ENCODE peak calls at places on chromosome 1, in nine cellular contexts. R, S, I, D, N, F, O, U and T are unnamed samples.

GRCh38 chr1:89104687-89105086 is 21.2 kb downstream of the GBP2 start:
- DNase-seq in R (peak), S (no peak), I (no peak), D (no peak), N (no peak), F (no peak), O (no peak), U (no peak), T (no peak)

GRCh38 chr1:51926171-51926812 is 47.8 kb upstream of the NRDC start:
- DNase-seq in R (peak), S (no peak), I (peak), D (no peak), N (no peak), F (no peak), O (peak), U (no peak), T (no peak)

GRCh38 chr1:178060789-178061556 is 32.9 kb upstream of the RASAL2 start:
- DNase-seq in R (peak), S (peak), I (peak), D (peak), N (peak), F (peak), O (peak), U (no peak), T (peak)

GRCh38 chr1:17773626-17774326 is 18.6 kb downstream of the ACTL8 start:
- DNase-seq in R (peak), S (no peak), I (no peak), D (no peak), N (no peak), F (no peak), O (no peak), U (no peak), T (no peak)

GRCh38 chr1:17018849-17019248 is 7.1 kb upstream of the ATP13A2 start:
- DNase-seq in R (no peak), S (no peak), I (no peak), D (no peak), N (no peak), F (no peak), O (no peak), U (no peak), T (no peak)

GRCh38 chr1:207860531-207860930 is 50.4 kb downstream of the CD34 start:
- DNase-seq in R (no peak), S (peak), I (no peak), D (no peak), N (no peak), F (no peak), O (no peak), U (no peak), T (no peak)

GRCh38 chr1:94092210-94092613 is 28.7 kb downstream of the ABCA4 start:
- DNase-seq in R (no peak), S (peak), I (no peak), D (no peak), N (peak), F (peak), O (peak), U (no peak), T (no peak)

GRCh38 chr1:20726932-20727745 is 5.4 kb downstream of the SH2D5 start:
- DNase-seq in R (no peak), S (no peak), I (no peak), D (no peak), N (no peak), F (no peak), O (no peak), U (no peak), T (no peak)

GRCh38 chr1:94325379-94326302 is 88.3 kb upstream of the ARHGAP29 start:
- DNase-seq in R (no peak), S (no peak), I (peak), D (peak), N (peak), F (peak), O (peak), U (no peak), T (peak)

GRCh38 chr1:68808351-68808750 is 311.5 kb upstream of the DEPDC1 start:
- DNase-seq in R (peak), S (no peak), I (no peak), D (no peak), N (no peak), F (no peak), O (peak), U (no peak), T (no peak)

GRCh38 chr1:26692793-26693490 is 2.9 kb upstream of the ARID1A start:
- DNase-seq in R (peak), S (peak), I (peak), D (peak), N (peak), F (peak), O (peak), U (peak), T (peak)
- TF ChIP-seq CTCF in R (no peak), S (no peak), I (no peak), D (no peak), N (no peak), F (no peak), O (no peak), U (no peak), T (no peak)

GRCh38 chr1:115052454-115053083 is 22.9 kb downstream of the TSHB start:
- DNase-seq in R (peak), S (peak), I (peak), D (no peak), N (peak), F (no peak), O (peak), U (no peak), T (no peak)
- TF ChIP-seq CTCF in R (peak), S (peak), I (peak), D (peak), N (peak), F (peak), O (peak), U (peak), T (peak)

GRCh38 chr1:2847086-2847850 is 45.8 kb upstream of the TTC34 start:
- DNase-seq in R (no peak), S (no peak), I (no peak), D (no peak), N (no peak), F (no peak), O (no peak), U (peak), T (no peak)
- TF ChIP-seq CTCF in R (no peak), S (no peak), I (no peak), D (no peak), N (no peak), F (no peak), O (no peak), U (no peak), T (no peak)

GRCh38 chr1:98870959-98871903 is 133.4 kb downstream of the PLPPR5 start:
- DNase-seq in R (peak), S (no peak), I (no peak), D (no peak), N (peak), F (no peak), O (no peak), U (no peak), T (no peak)

DNA sequence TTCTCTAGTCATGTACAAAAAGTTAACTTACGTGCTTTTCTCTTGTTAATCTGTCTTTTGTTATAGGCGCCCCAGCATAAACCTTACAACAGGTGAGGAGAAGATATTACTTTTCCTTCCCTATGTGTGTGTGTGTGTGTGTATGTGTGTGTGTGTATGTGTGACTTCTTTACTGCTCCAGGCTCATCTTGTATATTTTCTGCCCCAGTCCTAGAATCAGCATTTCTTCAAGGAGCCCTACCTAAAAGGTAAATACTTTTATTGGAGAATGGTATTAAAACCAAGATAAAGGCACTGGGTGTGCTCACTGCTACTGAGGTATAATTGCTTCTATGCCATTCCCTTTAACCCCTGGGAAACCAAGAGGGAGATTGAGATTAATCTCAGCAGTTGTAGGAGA is 129.8 kb downstream of the PLPPR5 start:
- DNase-seq in R (no peak), S (no peak), I (no peak), D (no peak), N (no peak), F (no peak), O (no peak), U (no peak), T (no peak)
- TF ChIP-seq CTCF in R (no peak), S (no peak), I (no peak), D (no peak), N (no peak), F (no peak), O (no peak), U (no peak), T (no peak)

DNA sequence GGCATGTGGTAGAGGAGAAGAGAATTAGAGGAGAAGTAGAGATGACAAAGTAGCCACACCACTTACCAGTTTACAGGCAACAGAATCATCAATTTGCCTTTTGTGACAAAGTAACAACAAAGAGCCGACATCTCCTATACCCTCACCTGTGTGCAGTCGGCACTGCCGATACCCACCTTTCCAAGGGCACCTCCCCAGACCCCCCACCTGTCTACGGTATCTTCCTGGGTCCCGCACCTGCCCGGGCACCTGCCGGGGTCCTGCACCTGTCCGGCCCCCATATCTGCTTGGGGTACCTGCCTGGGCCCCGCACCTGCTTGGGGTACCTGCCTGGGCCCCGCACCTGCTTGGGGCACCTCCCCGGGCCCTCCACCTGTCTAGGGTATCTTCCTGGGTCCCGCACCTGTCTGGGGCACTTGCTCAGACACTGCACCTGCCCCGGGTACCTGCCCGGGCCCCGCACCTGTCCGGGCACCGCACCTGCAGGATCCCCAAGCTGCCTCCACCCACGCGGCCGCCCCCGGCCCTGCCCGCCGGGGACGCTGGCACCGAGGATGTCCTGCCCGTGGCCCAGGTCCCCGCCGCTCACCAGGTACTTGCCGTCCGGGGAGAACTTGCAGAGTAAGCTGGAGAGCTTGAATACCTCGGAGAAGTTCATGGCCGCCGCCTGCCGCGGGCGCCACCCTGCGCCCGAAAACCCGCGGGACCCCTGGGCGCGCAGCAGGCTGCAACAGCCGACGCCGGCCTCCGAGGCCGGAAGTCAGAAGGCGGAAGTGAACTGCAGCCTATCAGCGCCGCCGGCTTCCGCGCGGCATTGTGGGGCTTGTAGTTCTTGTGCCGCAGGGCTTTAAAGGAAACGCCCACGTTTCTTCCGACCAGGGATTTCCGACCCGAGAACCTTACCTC is at the start of gene WRAP73:
- DNase-seq in R (peak), S (peak), I (peak), D (peak), N (peak), F (peak), O (peak), U (peak), T (peak)
- TF ChIP-seq CTCF in R (peak), S (no peak), I (peak), D (peak), N (no peak), F (peak), O (peak), U (no peak), T (peak)

GRCh38 chr1:151006331-151007052 is at the start of gene MINDY1:
- DNase-seq in R (peak), S (peak), I (peak), D (peak), N (peak), F (peak), O (peak), U (peak), T (peak)
- TF ChIP-seq CTCF in R (peak), S (peak), I (peak), D (peak), N (peak), F (peak), O (peak), U (no peak), T (peak)

DNA sequence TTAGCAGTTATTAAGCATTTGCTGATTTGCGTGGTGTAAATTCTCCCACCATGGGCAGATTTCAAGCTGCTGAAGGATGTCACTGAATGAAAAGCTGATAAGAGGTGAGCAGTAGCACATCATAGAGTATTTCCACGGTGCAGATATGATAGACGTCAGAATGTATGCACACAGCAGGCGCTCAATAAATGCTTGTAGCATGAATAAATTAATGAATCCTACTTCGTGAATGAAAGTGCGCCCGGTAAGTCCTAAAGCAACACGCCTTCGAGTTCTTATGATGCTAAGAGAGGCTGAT is 505 bp upstream of the UBIAD1 start:
- DNase-seq in R (no peak), S (no peak), I (no peak), D (no peak), N (no peak), F (no peak), O (no peak), U (no peak), T (no peak)
- TF ChIP-seq CTCF in R (no peak), S (no peak), I (no peak), D (no peak), N (no peak), F (no peak), O (peak), U (no peak), T (no peak)